ENCODE peak calls at places on chromosomes 5 and 9, in five cellular contexts. One of them, this sample, is unnamed.

GRCh38 chr5:176396330-176396729 is 7.8 kb downstream of the HIGD2A start:
- DNase-seq in GM12878: no peak
- DNase-seq in HepG2: no peak
- DNase-seq in K562: peak; percentile 59
- DNase-seq in H1: no peak
- DNase-seq in this sample: no peak

GRCh38 chr5:118270506-118270905 is 717.8 kb downstream of the DTWD2 start:
- DNase-seq in GM12878: no peak
- DNase-seq in HepG2: no peak
- DNase-seq in K562: no peak
- DNase-seq in H1: no peak
- DNase-seq in this sample: no peak

GRCh38 chr9:112249277-112249676 is 74.2 kb upstream of the SUSD1 start:
- DNase-seq in K562: no peak
- DNase-seq in HepG2: no peak
- DNase-seq in H1: no peak
- DNase-seq in GM12878: peak; percentile 39
- DNase-seq in this sample: no peak

GRCh38 chr5:142780871-142781270 is 10.7 kb downstream of the ARHGAP26 start:
- DNase-seq in H1: no peak
- DNase-seq in K562: no peak
- DNase-seq in HepG2: no peak
- DNase-seq in GM12878: no peak
- DNase-seq in this sample: no peak

GRCh38 chr5:77292026-77292757 is 81.7 kb downstream of the PDE8B start:
- DNase-seq in H1: no peak
- DNase-seq in GM12878: no peak
- DNase-seq in K562: no peak
- DNase-seq in HepG2: no peak
- DNase-seq in this sample: no peak

GRCh38 chr9:134350416-134350994 is 24.2 kb downstream of the RXRA start:
- DNase-seq in HepG2: no peak
- DNase-seq in GM12878: no peak
- DNase-seq in K562: no peak
- DNase-seq in H1: no peak
- DNase-seq in this sample: no peak

GRCh38 chr5:135569755-135570452 is 8.9 kb downstream of the CXCL14 start:
- DNase-seq in H1: no peak
- DNase-seq in K562: peak; percentile 55
- DNase-seq in GM12878: no peak
- DNase-seq in HepG2: peak; percentile 27
- DNase-seq in this sample: peak; percentile 75

GRCh38 chr9:135516132-135516860 is 4.9 kb upstream of the LCN1 start:
- DNase-seq in HepG2: no peak
- DNase-seq in GM12878: no peak
- DNase-seq in K562: no peak
- DNase-seq in H1: no peak
- DNase-seq in this sample: no peak

GRCh38 chr9:37229882-37230482 is 109.6 kb downstream of the ZCCHC7 start:
- DNase-seq in GM12878: no peak
- DNase-seq in H1: no peak
- DNase-seq in K562: no peak
- DNase-seq in HepG2: no peak
- DNase-seq in this sample: no peak

GRCh38 chr9:77424993-77425392 is 223.1 kb downstream of the GNA14 start:
- DNase-seq in H1: no peak
- DNase-seq in HepG2: no peak
- DNase-seq in GM12878: no peak
- DNase-seq in K562: no peak
- DNase-seq in this sample: no peak

GRCh38 chr5:50300878-50301277 is 140.2 kb downstream of the EMB start:
- DNase-seq in HepG2: no peak
- DNase-seq in K562: no peak
- DNase-seq in GM12878: no peak
- DNase-seq in H1: no peak
- DNase-seq in this sample: no peak

GRCh38 chr5:173733831-173734491 is 117.5 kb upstream of the BOD1 start:
- DNase-seq in K562: no peak
- DNase-seq in GM12878: peak; percentile 28
- DNase-seq in H1: no peak
- DNase-seq in HepG2: no peak
- DNase-seq in this sample: no peak

GRCh38 chr5:180315762-180316212 is 23.9 kb upstream of the MAPK9 start:
- DNase-seq in GM12878: no peak
- DNase-seq in K562: peak; percentile 68
- DNase-seq in HepG2: peak; percentile 38
- DNase-seq in H1: no peak
- DNase-seq in this sample: peak; percentile 81

GRCh38 chr9:92481029-92481633 is 1.2 kb downstream of the ASPN start:
- DNase-seq in K562: peak; percentile 32
- DNase-seq in HepG2: no peak
- DNase-seq in H1: no peak
- DNase-seq in GM12878: no peak
- DNase-seq in this sample: no peak

GRCh38 chr5:54401515-54401914 is 54.0 kb upstream of the HSPB3 start:
- DNase-seq in H1: no peak
- DNase-seq in GM12878: no peak
- DNase-seq in HepG2: no peak
- DNase-seq in K562: no peak
- DNase-seq in this sample: no peak

GRCh38 chr9:84340535-84340934 is at the start of gene SLC28A3:
- DNase-seq in H1: no peak
- DNase-seq in K562: no peak
- DNase-seq in GM12878: no peak
- DNase-seq in HepG2: no peak
- DNase-seq in this sample: no peak

GRCh38 chr9:133758228-133758627 is 20.1 kb upstream of the SARDH start:
- DNase-seq in H1: no peak
- DNase-seq in K562: no peak
- DNase-seq in GM12878: no peak
- DNase-seq in HepG2: no peak
- DNase-seq in this sample: no peak

GRCh38 chr5:66840527-66841013 is 244.4 kb downstream of the MAST4 start:
- DNase-seq in GM12878: peak; percentile 78
- DNase-seq in K562: no peak
- DNase-seq in HepG2: peak; percentile 29
- DNase-seq in H1: no peak
- DNase-seq in this sample: no peak

GRCh38 chr5:61402970-61403369 is 70.9 kb downstream of the ZSWIM6 start:
- DNase-seq in HepG2: no peak
- DNase-seq in K562: no peak
- DNase-seq in H1: no peak
- DNase-seq in GM12878: no peak
- DNase-seq in this sample: no peak

GRCh38 chr9:278651-279050 is 64.0 kb downstream of the DOCK8 start:
- DNase-seq in HepG2: no peak
- DNase-seq in H1: no peak
- DNase-seq in K562: no peak
- DNase-seq in GM12878: no peak
- DNase-seq in this sample: no peak

GRCh38 chr5:179243333-179243732 is 101.9 kb downstream of the ADAMTS2 start:
- DNase-seq in HepG2: no peak
- DNase-seq in K562: no peak
- DNase-seq in GM12878: no peak
- DNase-seq in H1: no peak
- DNase-seq in this sample: peak; percentile 1

GRCh38 chr9:89716559-89716958 is 111.7 kb downstream of the GADD45G start:
- DNase-seq in H1: no peak
- DNase-seq in HepG2: no peak
- DNase-seq in K562: no peak
- DNase-seq in GM12878: no peak
- DNase-seq in this sample: no peak

GRCh38 chr9:17531642-17532254 is 47.1 kb upstream of the SH3GL2 start:
- DNase-seq in HepG2: peak; percentile 32
- DNase-seq in H1: no peak
- DNase-seq in GM12878: no peak
- DNase-seq in K562: peak; percentile 8
- DNase-seq in this sample: peak; percentile 52

GRCh38 chr5:68287976-68288755 is 72.6 kb downstream of the PIK3R1 start:
- DNase-seq in HepG2: peak; percentile 88
- DNase-seq in H1: no peak
- DNase-seq in K562: peak; percentile 12
- DNase-seq in GM12878: peak; percentile 77
- DNase-seq in this sample: peak; percentile 65

GRCh38 chr5:3590967-3591900 is 4.4 kb upstream of the IRX1 start:
- DNase-seq in H1: no peak
- DNase-seq in HepG2: no peak
- DNase-seq in GM12878: no peak
- DNase-seq in K562: no peak
- DNase-seq in this sample: peak; percentile 26

GRCh38 chr5:88660947-88661869 is 221.8 kb downstream of the MEF2C start:
- DNase-seq in HepG2: no peak
- DNase-seq in K562: peak; percentile 79
- DNase-seq in GM12878: no peak
- DNase-seq in H1: no peak
- DNase-seq in this sample: peak; percentile 97

GRCh38 chr9:127874301-127875216 is 2.9 kb downstream of the AK1 start:
- DNase-seq in HepG2: no peak
- DNase-seq in K562: no peak
- DNase-seq in H1: no peak
- DNase-seq in GM12878: no peak
- DNase-seq in this sample: no peak

GRCh38 chr5:41821051-41821450 is 49.2 kb downstream of the OXCT1 start:
- DNase-seq in HepG2: no peak
- DNase-seq in H1: no peak
- DNase-seq in K562: no peak
- DNase-seq in GM12878: no peak
- DNase-seq in this sample: no peak

GRCh38 chr9:113484258-113484730 is 20.8 kb downstream of the RGS3 start:
- DNase-seq in K562: no peak
- DNase-seq in HepG2: peak; percentile 51
- DNase-seq in GM12878: no peak
- DNase-seq in H1: no peak
- DNase-seq in this sample: no peak

GRCh38 chr9:130927995-130928900 is 10.8 kb downstream of the FIBCD1 start:
- DNase-seq in HepG2: peak; percentile 70
- DNase-seq in GM12878: peak; percentile 70
- DNase-seq in K562: peak; percentile 66
- DNase-seq in H1: no peak
- DNase-seq in this sample: no peak

GRCh38 chr5:60366489-60366888 is 333.5 kb downstream of the DEPDC1B start:
- DNase-seq in HepG2: no peak
- DNase-seq in GM12878: no peak
- DNase-seq in H1: no peak
- DNase-seq in K562: no peak
- DNase-seq in this sample: no peak

GRCh38 chr5:53089481-53089976 is 20.0 kb downstream of the MOCS2 start:
- DNase-seq in K562: no peak
- DNase-seq in HepG2: no peak
- DNase-seq in H1: no peak
- DNase-seq in GM12878: peak; percentile 7
- DNase-seq in this sample: no peak

GRCh38 chr5:36230151-36230788 is 11.5 kb downstream of the NADK2 start:
- DNase-seq in HepG2: no peak
- DNase-seq in K562: no peak
- DNase-seq in GM12878: no peak
- DNase-seq in H1: no peak
- DNase-seq in this sample: no peak

GRCh38 chr5:39074009-39074886 is at the start of gene RICTOR:
- DNase-seq in K562: peak; percentile 95
- DNase-seq in H1: peak; percentile 33
- DNase-seq in GM12878: peak; percentile 66
- DNase-seq in HepG2: peak; percentile 70
- DNase-seq in this sample: peak; percentile 86
- TF ChIP-seq ATF2 in K562: peak; percentile 52
- TF ChIP-seq ATF2 in H1: no peak
- TF ChIP-seq ATF2 in GM12878: no peak
- TF ChIP-seq ATF2 in HepG2: peak; percentile 50
- TF ChIP-seq ATF2 in this sample: no peak

GRCh38 chr5:43233946-43234345 is 41.9 kb downstream of the NIM1K start:
- DNase-seq in GM12878: no peak
- DNase-seq in H1: no peak
- DNase-seq in HepG2: no peak
- DNase-seq in K562: no peak
- DNase-seq in this sample: no peak
- TF ChIP-seq ATF2 in GM12878: peak; percentile 56
- TF ChIP-seq ATF2 in H1: no peak
- TF ChIP-seq ATF2 in HepG2: no peak
- TF ChIP-seq ATF2 in K562: no peak
- TF ChIP-seq ATF2 in this sample: no peak

GRCh38 chr9:5631021-5631420 is 2.1 kb downstream of the RIC1 start:
- DNase-seq in GM12878: no peak
- DNase-seq in K562: no peak
- DNase-seq in H1: no peak
- DNase-seq in HepG2: peak; percentile 23
- DNase-seq in this sample: no peak
- TF ChIP-seq ATF2 in GM12878: no peak
- TF ChIP-seq ATF2 in K562: no peak
- TF ChIP-seq ATF2 in H1: no peak
- TF ChIP-seq ATF2 in HepG2: no peak
- TF ChIP-seq ATF2 in this sample: no peak

DNA sequence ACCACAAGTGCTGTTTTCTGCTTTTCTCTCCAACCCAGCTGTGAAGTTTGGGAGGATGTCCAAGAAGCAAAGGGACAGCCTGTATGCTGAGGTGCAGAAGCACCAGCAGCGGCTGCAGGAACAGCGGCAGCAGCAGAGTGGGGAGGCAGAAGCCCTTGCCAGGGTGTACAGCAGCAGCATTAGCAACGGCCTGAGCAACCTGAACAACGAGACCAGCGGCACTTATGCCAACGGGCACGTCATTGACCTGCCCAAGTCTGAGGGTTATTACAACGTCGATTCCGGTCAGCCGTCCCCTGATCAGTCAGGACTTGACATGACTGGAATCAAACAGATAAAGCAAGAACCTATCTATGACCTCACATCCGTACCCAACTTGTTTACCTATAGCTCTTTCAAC is 145.2 kb downstream of the RORB start:
- DNase-seq in K562: no peak
- DNase-seq in GM12878: no peak
- DNase-seq in H1: no peak
- DNase-seq in HepG2: no peak
- DNase-seq in this sample: no peak
- TF ChIP-seq ATF2 in K562: no peak
- TF ChIP-seq ATF2 in GM12878: no peak
- TF ChIP-seq ATF2 in H1: no peak
- TF ChIP-seq ATF2 in HepG2: no peak
- TF ChIP-seq ATF2 in this sample: no peak

GRCh38 chr5:145946112-145946861 is 9.9 kb downstream of the SH3RF2 start:
- DNase-seq in HepG2: peak; percentile 77
- DNase-seq in K562: peak; percentile 7
- DNase-seq in GM12878: peak; percentile 27
- DNase-seq in H1: no peak
- DNase-seq in this sample: no peak
- TF ChIP-seq ATF2 in HepG2: peak; percentile 6
- TF ChIP-seq ATF2 in K562: no peak
- TF ChIP-seq ATF2 in GM12878: peak; percentile 92
- TF ChIP-seq ATF2 in H1: no peak
- TF ChIP-seq ATF2 in this sample: no peak

GRCh38 chr5:170164921-170165320 is 59.2 kb downstream of the FOXI1 start:
- DNase-seq in K562: no peak
- DNase-seq in GM12878: no peak
- DNase-seq in H1: no peak
- DNase-seq in HepG2: no peak
- DNase-seq in this sample: no peak
- TF ChIP-seq ATF2 in K562: no peak
- TF ChIP-seq ATF2 in GM12878: no peak
- TF ChIP-seq ATF2 in H1: no peak
- TF ChIP-seq ATF2 in HepG2: no peak
- TF ChIP-seq ATF2 in this sample: no peak